ENCODE peak calls at places on chromosome 19, in five cellular contexts. One of them, this sample, is unnamed.

GRCh38 chr19:40208602-40209001 is 9.6 kb downstream of the TTC9B start:
- DNase-seq in cardiac muscle cell: no peak
- DNase-seq in body of pancreas: no peak
- DNase-seq in mesendoderm: no peak
- DNase-seq in pancreas: no peak
- DNase-seq in this sample: no peak

GRCh38 chr19:43784251-43784980 is 3.6 kb upstream of the KCNN4 start:
- DNase-seq in mesendoderm: peak; percentile 83
- DNase-seq in pancreas: no peak
- DNase-seq in cardiac muscle cell: peak; percentile 72
- DNase-seq in body of pancreas: peak; percentile 29
- DNase-seq in this sample: peak; percentile 45

GRCh38 chr19:21269813-21270212 is 59.4 kb downstream of the ZNF708 start:
- DNase-seq in cardiac muscle cell: no peak
- DNase-seq in mesendoderm: no peak
- DNase-seq in pancreas: no peak
- DNase-seq in body of pancreas: no peak
- DNase-seq in this sample: no peak

GRCh38 chr19:10271543-10272086 is 695 bp downstream of the ICAM1 start:
- DNase-seq in mesendoderm: no peak
- DNase-seq in cardiac muscle cell: peak; percentile 51
- DNase-seq in body of pancreas: no peak
- DNase-seq in pancreas: no peak
- DNase-seq in this sample: peak; percentile 37

GRCh38 chr19:12796146-12797071 is 5.1 kb downstream of the JUNB start:
- DNase-seq in cardiac muscle cell: peak; percentile 86
- DNase-seq in mesendoderm: peak; percentile 94
- DNase-seq in pancreas: peak; percentile 71
- DNase-seq in body of pancreas: peak; percentile 86
- DNase-seq in this sample: peak; percentile 79

GRCh38 chr19:39325778-39326680 is 5.4 kb upstream of the LRFN1 start:
- DNase-seq in cardiac muscle cell: no peak
- DNase-seq in mesendoderm: peak; percentile 58
- DNase-seq in pancreas: no peak
- DNase-seq in body of pancreas: no peak
- DNase-seq in this sample: no peak

GRCh38 chr19:6721773-6722172 is 1.3 kb upstream of the C3 start:
- DNase-seq in mesendoderm: no peak
- DNase-seq in cardiac muscle cell: no peak
- DNase-seq in body of pancreas: no peak
- DNase-seq in pancreas: no peak
- DNase-seq in this sample: no peak

GRCh38 chr19:38975214-38975860 is at the start of gene FBXO17:
- DNase-seq in mesendoderm: peak; percentile 72
- DNase-seq in cardiac muscle cell: peak; percentile 74
- DNase-seq in body of pancreas: peak; percentile 49
- DNase-seq in pancreas: peak; percentile 43
- DNase-seq in this sample: no peak

GRCh38 chr19:6802336-6803035 is 30.0 kb downstream of the VAV1 start:
- DNase-seq in pancreas: no peak
- DNase-seq in mesendoderm: peak; percentile 21
- DNase-seq in body of pancreas: peak; percentile 16
- DNase-seq in cardiac muscle cell: peak; percentile 23
- DNase-seq in this sample: peak; percentile 65

GRCh38 chr19:7524992-7525739 is 2.7 kb downstream of the MCOLN1 start:
- DNase-seq in pancreas: no peak
- DNase-seq in body of pancreas: no peak
- DNase-seq in cardiac muscle cell: no peak
- DNase-seq in mesendoderm: no peak
- DNase-seq in this sample: no peak

GRCh38 chr19:1237027-1237659 is 662 bp downstream of the CBARP start:
- DNase-seq in cardiac muscle cell: no peak
- DNase-seq in pancreas: no peak
- DNase-seq in mesendoderm: no peak
- DNase-seq in body of pancreas: peak; percentile 38
- DNase-seq in this sample: no peak

GRCh38 chr19:28554321-28555091 is 658.4 kb downstream of the UQCRFS1 start:
- DNase-seq in cardiac muscle cell: no peak
- DNase-seq in pancreas: no peak
- DNase-seq in mesendoderm: no peak
- DNase-seq in body of pancreas: no peak
- DNase-seq in this sample: no peak

GRCh38 chr19:38664503-38665211 is 17.2 kb downstream of the ACTN4 start:
- DNase-seq in body of pancreas: no peak
- DNase-seq in cardiac muscle cell: no peak
- DNase-seq in pancreas: no peak
- DNase-seq in mesendoderm: peak; percentile 59
- DNase-seq in this sample: no peak

GRCh38 chr19:39299404-39299803 is 3.2 kb downstream of the IFNL1 start:
- DNase-seq in cardiac muscle cell: no peak
- DNase-seq in mesendoderm: no peak
- DNase-seq in body of pancreas: no peak
- DNase-seq in pancreas: no peak
- DNase-seq in this sample: peak; percentile 21

GRCh38 chr19:3186377-3186688 is 603 bp downstream of the NCLN start:
- DNase-seq in mesendoderm: no peak
- DNase-seq in pancreas: no peak
- DNase-seq in cardiac muscle cell: peak; percentile 14
- DNase-seq in body of pancreas: no peak
- DNase-seq in this sample: no peak

GRCh38 chr19:3188627-3189596 is 3.2 kb downstream of the NCLN start:
- DNase-seq in cardiac muscle cell: no peak
- DNase-seq in pancreas: no peak
- DNase-seq in body of pancreas: no peak
- DNase-seq in mesendoderm: no peak
- DNase-seq in this sample: no peak

GRCh38 chr19:3187662-3188511 is 2.2 kb downstream of the NCLN start:
- DNase-seq in cardiac muscle cell: no peak
- DNase-seq in pancreas: no peak
- DNase-seq in body of pancreas: no peak
- DNase-seq in mesendoderm: no peak
- DNase-seq in this sample: no peak

GRCh38 chr19:3185482-3186376 is at the start of gene NCLN:
- DNase-seq in mesendoderm: peak; percentile 98
- DNase-seq in body of pancreas: peak; percentile 94
- DNase-seq in cardiac muscle cell: peak; percentile 96
- DNase-seq in pancreas: peak; percentile 94
- DNase-seq in this sample: peak; percentile 95

DNA sequence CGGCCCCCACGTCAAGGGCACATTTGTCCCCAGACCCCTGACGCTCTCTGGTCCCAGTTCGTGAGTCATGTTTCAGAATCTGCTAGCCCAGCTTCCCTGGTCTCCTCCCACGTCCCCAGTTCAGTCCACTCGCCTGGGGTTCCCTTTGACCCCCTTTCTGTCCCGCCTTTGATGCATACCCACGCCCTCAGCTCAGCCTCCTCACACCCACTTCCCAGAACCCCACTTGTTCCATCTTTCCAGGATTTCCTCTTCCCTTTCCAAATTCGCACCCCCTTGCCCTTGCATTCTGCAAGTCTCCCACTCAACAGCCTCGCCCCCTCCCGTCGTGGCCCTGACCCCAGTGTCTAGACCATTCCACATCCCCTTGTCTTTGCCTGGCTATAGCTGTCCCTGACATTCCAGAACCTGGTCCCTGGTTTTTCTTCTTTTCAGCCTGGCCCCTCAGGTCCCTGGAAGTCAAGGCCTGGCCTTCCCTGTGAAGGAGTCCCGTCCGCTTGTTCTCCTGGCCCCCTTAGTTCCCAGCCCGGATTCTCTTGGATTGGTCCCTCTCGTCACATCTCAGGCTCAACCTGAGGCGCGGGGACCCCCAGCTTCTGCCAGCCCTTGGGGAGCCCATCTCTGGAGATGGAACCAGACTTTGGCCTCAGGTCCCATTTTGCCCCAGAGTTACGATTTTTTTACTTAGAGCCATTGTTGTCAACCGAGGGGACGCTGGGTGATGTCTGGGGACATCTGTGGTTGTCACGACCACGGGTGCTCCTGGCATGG is 1.3 kb downstream of the NCLN start:
- DNase-seq in body of pancreas: no peak
- DNase-seq in cardiac muscle cell: no peak
- DNase-seq in mesendoderm: no peak
- DNase-seq in pancreas: no peak
- DNase-seq in this sample: no peak
- H3K4me1 ChIP-seq in body of pancreas: peaks cover 37% of the 10 kb centered on the region
- H3K4me1 ChIP-seq in cardiac muscle cell: peaks cover 9% of the 10 kb centered on the region
- H3K4me1 ChIP-seq in mesendoderm: peaks cover 3% of the 10 kb centered on the region
- H3K4me1 ChIP-seq in pancreas: no peaks in the 10 kb centered on the region
- H3K4me1 ChIP-seq in this sample: peaks cover 63% of the 10 kb centered on the region

DNA sequence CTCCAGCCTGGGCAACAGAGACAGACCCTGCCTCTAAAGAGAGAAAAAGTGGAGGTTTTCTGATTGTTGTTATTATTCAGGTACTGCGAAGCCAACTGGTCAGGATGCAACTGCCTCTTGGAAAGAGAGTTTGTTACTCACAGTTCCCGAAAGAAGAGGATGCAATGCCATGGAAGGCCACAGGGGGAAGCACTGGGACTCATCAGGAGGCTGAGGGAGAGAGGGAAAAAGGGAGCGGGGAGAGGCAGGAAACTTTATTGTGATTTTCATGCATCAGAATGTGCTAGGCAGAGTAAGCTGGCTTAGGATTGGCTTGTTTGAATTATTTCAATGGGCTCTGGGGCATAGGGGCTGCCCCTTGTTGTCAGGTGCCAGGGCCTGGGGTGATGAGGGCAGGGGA is 27.6 kb downstream of the MYO9B start:
- DNase-seq in body of pancreas: no peak
- DNase-seq in cardiac muscle cell: peak; percentile 59
- DNase-seq in pancreas: no peak
- DNase-seq in mesendoderm: peak; percentile 74
- DNase-seq in this sample: no peak
- H3K4me1 ChIP-seq in body of pancreas: peaks cover 7% of the 10 kb centered on the region
- H3K4me1 ChIP-seq in cardiac muscle cell: no peaks in the 10 kb centered on the region
- H3K4me1 ChIP-seq in pancreas: no peaks in the 10 kb centered on the region
- H3K4me1 ChIP-seq in mesendoderm: no peaks in the 10 kb centered on the region
- H3K4me1 ChIP-seq in this sample: peaks cover 5% of the 10 kb centered on the region

DNA sequence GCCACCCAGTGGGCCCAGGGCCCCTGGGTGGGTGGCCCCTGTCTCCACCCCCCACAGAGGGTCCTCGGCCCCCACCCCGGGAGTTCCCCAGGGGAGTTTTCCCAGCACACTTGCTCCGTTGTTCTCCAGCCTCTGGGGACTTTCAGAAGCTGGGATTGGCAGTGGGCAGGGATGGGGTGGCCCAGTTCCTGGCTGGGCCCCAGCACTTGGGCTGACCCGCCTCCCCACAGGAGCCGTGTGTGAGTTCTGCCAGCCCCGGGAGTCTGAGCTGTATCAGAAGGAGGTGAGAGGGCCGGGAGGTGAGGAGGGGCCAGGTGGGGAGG is 2.0 kb upstream of the SPIB start:
- DNase-seq in body of pancreas: no peak
- DNase-seq in pancreas: no peak
- DNase-seq in mesendoderm: no peak
- DNase-seq in cardiac muscle cell: no peak
- DNase-seq in this sample: no peak
- H3K4me1 ChIP-seq in body of pancreas: peaks cover 24% of the 10 kb centered on the region
- H3K4me1 ChIP-seq in pancreas: no peaks in the 10 kb centered on the region
- H3K4me1 ChIP-seq in mesendoderm: no peaks in the 10 kb centered on the region
- H3K4me1 ChIP-seq in cardiac muscle cell: peaks cover 3% of the 10 kb centered on the region
- H3K4me1 ChIP-seq in this sample: no peaks in the 10 kb centered on the region

GRCh38 chr19:46412034-46412982 is 1.1 kb downstream of the CCDC8 start:
- DNase-seq in pancreas: peak; percentile 32
- DNase-seq in body of pancreas: peak; percentile 32
- DNase-seq in mesendoderm: peak; percentile 47
- DNase-seq in cardiac muscle cell: no peak
- DNase-seq in this sample: no peak

GRCh38 chr19:46413262-46414031 is at the start of gene CCDC8:
- DNase-seq in pancreas: peak; percentile 94
- DNase-seq in cardiac muscle cell: peak; percentile 99
- DNase-seq in body of pancreas: peak; percentile 94
- DNase-seq in mesendoderm: peak; percentile 99
- DNase-seq in this sample: no peak

GRCh38 chr19:46410205-46411087 is 2.9 kb downstream of the CCDC8 start:
- DNase-seq in cardiac muscle cell: no peak
- DNase-seq in pancreas: no peak
- DNase-seq in mesendoderm: no peak
- DNase-seq in body of pancreas: no peak
- DNase-seq in this sample: no peak

GRCh38 chr19:46411088-46412033 is 2.0 kb downstream of the CCDC8 start:
- DNase-seq in pancreas: no peak
- DNase-seq in mesendoderm: no peak
- DNase-seq in body of pancreas: no peak
- DNase-seq in cardiac muscle cell: no peak
- DNase-seq in this sample: no peak

DNA sequence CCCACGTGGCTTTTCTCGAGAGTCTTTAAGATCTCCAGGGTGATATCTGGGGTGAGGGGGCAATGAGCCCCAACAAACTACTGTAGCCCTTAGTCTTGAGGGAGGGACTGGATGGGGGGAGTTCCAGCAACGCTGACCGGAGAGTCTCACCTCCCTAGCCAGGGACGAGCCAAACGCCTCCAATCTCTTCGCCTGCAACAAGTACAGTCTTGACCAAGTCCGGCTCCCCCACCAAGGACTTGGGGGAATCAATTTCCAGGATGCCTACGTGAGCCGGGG is 442 bp downstream of the CCDC8 start:
- DNase-seq in body of pancreas: no peak
- DNase-seq in cardiac muscle cell: no peak
- DNase-seq in pancreas: no peak
- DNase-seq in mesendoderm: no peak
- DNase-seq in this sample: no peak
- H3K4me1 ChIP-seq in body of pancreas: peaks cover 56% of the 10 kb centered on the region
- H3K4me1 ChIP-seq in cardiac muscle cell: peaks cover 29% of the 10 kb centered on the region
- H3K4me1 ChIP-seq in pancreas: peaks cover 3% of the 10 kb centered on the region
- H3K4me1 ChIP-seq in mesendoderm: peaks cover 4% of the 10 kb centered on the region
- H3K4me1 ChIP-seq in this sample: peaks cover 7% of the 10 kb centered on the region

GRCh38 chr19:33301011-33301899 is 1.1 kb downstream of the CEBPA start:
- DNase-seq in cardiac muscle cell: peak; percentile 14
- DNase-seq in pancreas: no peak
- DNase-seq in mesendoderm: no peak
- DNase-seq in body of pancreas: peak; percentile 45
- DNase-seq in this sample: no peak
- H3K4me1 ChIP-seq in cardiac muscle cell: peaks cover 10% of the 10 kb centered on the region
- H3K4me1 ChIP-seq in pancreas: peaks cover 15% of the 10 kb centered on the region
- H3K4me1 ChIP-seq in mesendoderm: peaks cover 5% of the 10 kb centered on the region
- H3K4me1 ChIP-seq in body of pancreas: peaks cover 60% of the 10 kb centered on the region
- H3K4me1 ChIP-seq in this sample: peaks cover 22% of the 10 kb centered on the region